ENCODE peak calls at places on chromosomes 11 and 22, in four cellular contexts. E is cardiac muscle cell, O is SK-N-SH, A is OCI-LY7. U is an unnamed sample.

GRCh38 chr11:83456075-83456474 is 169.9 kb upstream of the CCDC90B start:
- DNase-seq in E (peak; percentile 42), O (no peak), A (no peak), U (peak; percentile 12)

GRCh38 chr22:37210041-37210803 is 2.1 kb downstream of the SSTR3 start:
- DNase-seq in E (no peak), O (peak; percentile 57), A (no peak), U (no peak)

GRCh38 chr11:71309611-71310010 is 57.2 kb upstream of the SHANK2 start:
- DNase-seq in E (no peak), O (no peak), A (no peak), U (no peak)

GRCh38 chr22:17260950-17261349 is 41.7 kb upstream of the ADA2 start:
- DNase-seq in E (peak; percentile 32), O (no peak), A (no peak), U (no peak)

GRCh38 chr11:70205766-70206165 is 2.7 kb downstream of the FADD start:
- DNase-seq in E (no peak), O (no peak), A (no peak), U (no peak)

GRCh38 chr22:44098966-44099530 is 74.9 kb downstream of the PARVB start:
- DNase-seq in E (no peak), O (no peak), A (no peak), U (no peak)

GRCh38 chr22:38732251-38732815 is 23.5 kb downstream of the SUN2 start:
- DNase-seq in E (no peak), O (no peak), A (no peak), U (no peak)

GRCh38 chr11:68579455-68579854 is 104.9 kb upstream of the GAL start:
- DNase-seq in E (no peak), O (no peak), A (no peak), U (no peak)

GRCh38 chr22:17234144-17234623 is 14.9 kb upstream of the ADA2 start:
- DNase-seq in E (no peak), O (no peak), A (no peak), U (no peak)

GRCh38 chr11:61695917-61696316 is 15.7 kb downstream of the DAGLA start:
- DNase-seq in E (no peak), O (peak; percentile 56), A (no peak), U (peak; percentile 25)

GRCh38 chr11:128716661-128717210 is 22.9 kb downstream of the FLI1 start:
- DNase-seq in E (no peak), O (no peak), A (peak; percentile 55), U (no peak)
- H3K4me1 ChIP-seq in E (peaks cover 19% of the 10 kb centered on the region), O (peaks cover 12% of the 10 kb centered on the region), A (peaks cover 83% of the 10 kb centered on the region), U (peaks cover 16% of the 10 kb centered on the region)

GRCh38 chr11:8330416-8330815 is 66.7 kb upstream of the LMO1 start:
- DNase-seq in E (no peak), O (no peak), A (no peak), U (no peak)
- H3K4me1 ChIP-seq in E (no peaks in the 10 kb centered on the region), O (peaks cover 27% of the 10 kb centered on the region), A (no peaks in the 10 kb centered on the region), U (peaks cover 5% of the 10 kb centered on the region)

DNA sequence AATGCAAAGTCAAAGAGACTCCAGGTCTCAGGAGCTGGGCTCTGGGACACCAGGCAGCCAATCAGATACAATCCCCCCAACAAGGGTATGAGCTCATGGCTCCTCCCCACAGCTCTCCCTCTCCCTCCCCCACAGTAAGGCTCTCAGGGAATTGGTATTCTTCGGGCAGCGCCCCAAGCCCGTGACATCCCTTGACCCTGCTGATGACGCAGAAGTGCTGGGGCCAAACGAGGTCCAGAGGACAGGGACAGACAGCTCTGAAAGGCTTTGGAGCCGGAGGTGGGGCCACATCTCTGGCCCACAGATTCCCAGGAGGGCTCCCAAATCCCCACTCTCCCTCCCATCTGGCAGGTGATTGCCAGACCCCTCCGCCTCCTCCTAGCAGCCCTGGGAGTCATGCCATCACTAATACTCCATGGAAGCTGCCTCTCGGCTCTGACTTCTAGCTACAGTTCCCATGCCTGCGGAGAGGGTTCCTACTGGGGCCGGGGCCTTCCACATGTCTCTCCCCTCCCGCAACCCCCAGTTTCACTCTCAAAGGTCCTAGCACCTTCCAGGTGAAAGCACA is 5.8 kb downstream of the USP2 start:
- DNase-seq in E (no peak), O (peak; percentile 45), A (no peak), U (peak; percentile 34)
- H3K4me1 ChIP-seq in E (peaks cover 83% of the 10 kb centered on the region), O (peaks cover 84% of the 10 kb centered on the region), A (peaks cover 61% of the 10 kb centered on the region), U (peaks cover 51% of the 10 kb centered on the region)

DNA sequence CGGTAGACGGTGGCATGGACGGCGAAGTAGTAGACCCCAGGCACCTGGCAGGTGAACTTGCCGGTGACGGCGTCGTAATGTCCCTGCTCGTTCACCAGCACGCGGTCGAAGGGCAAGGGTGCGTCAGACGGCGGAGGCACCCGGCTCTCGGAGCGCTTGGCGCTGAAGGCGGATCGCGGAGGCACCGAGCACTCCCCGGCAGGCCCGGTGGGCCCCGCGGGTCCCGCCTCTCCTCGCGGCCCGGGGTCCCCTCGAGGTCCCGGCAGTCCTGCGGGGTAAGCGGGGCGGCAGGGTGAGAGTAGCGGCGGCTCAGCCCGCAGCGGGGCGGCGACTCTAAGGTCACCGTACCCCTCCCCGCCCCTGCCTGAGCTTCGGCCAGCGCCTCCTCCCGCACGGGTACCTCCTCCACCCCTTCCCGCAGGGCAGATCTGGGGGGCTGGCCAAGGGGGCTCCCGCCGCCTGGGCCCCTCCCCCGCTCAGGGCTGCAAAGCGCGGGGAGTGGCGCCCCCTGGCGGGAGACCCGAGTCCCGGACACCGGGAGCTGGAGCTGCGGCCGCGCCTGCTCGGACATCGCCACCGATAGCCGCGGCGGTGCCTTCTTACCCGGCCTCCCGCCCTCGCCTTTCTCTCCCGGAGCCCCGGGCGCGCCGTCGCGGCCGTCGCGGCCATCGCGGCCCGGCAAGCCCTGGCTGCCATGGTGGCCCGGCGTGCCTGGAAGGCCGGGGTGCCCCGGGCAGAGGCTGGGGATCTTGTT is 925 bp downstream of the C1QTNF5 start:
- DNase-seq in E (peak; percentile 87), O (peak; percentile 95), A (peak; percentile 35), U (peak; percentile 76)
- H3K4me1 ChIP-seq in E (peaks cover 3% of the 10 kb centered on the region), O (peaks cover 41% of the 10 kb centered on the region), A (peaks cover 41% of the 10 kb centered on the region), U (peaks cover 3% of the 10 kb centered on the region)

DNA sequence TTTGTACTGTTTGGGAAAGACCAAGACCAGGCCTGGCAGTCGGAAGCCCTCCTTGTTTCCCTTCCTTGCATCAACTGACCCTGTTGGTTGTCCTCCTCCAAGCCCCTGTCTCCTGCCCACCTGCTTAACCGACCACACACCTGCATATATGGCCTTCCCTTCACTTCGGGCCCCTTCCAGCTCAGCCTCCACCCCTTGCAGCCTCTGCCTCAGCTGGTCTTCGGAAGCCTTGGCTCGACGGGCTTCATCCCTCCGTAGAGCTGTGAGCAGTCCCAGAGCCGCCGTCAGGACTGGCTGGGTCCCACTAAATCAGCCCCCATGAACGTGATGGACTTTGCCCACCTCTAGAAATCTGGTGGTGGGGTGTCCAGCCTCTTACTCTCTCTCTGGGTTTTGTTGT is 8.4 kb downstream of the NHERF4 start:
- DNase-seq in E (no peak), O (no peak), A (no peak), U (no peak)
- H3K4me1 ChIP-seq in E (no peaks in the 10 kb centered on the region), O (no peaks in the 10 kb centered on the region), A (peaks cover 3% of the 10 kb centered on the region), U (no peaks in the 10 kb centered on the region)

GRCh38 chr22:24422078-24422665 is 5.2 kb upstream of the ADORA2A start:
- DNase-seq in E (no peak), O (no peak), A (no peak), U (no peak)
- H3K4me1 ChIP-seq in E (no peaks in the 10 kb centered on the region), O (peaks cover 74% of the 10 kb centered on the region), A (peaks cover 29% of the 10 kb centered on the region), U (peaks cover 15% of the 10 kb centered on the region)

GRCh38 chr11:45444796-45445195 is 158.7 kb upstream of the SYT13 start:
- DNase-seq in E (no peak), O (no peak), A (no peak), U (no peak)
- H3K4me1 ChIP-seq in E (no peaks in the 10 kb centered on the region), O (no peaks in the 10 kb centered on the region), A (no peaks in the 10 kb centered on the region), U (no peaks in the 10 kb centered on the region)